ENCODE peak calls at places on chromosomes 5 and 9, in five cellular contexts. One of them, this sample, is unnamed.

GRCh38 chr5:147084702-147085101 is 150.1 kb upstream of the STK32A start:
- DNase-seq in Daoy: no peak
- DNase-seq in NB4: no peak
- DNase-seq in smooth muscle cell of the brain vasculature: no peak
- DNase-seq in stimulated activated CD4-positive, alpha-beta T cell treated with anti-CD3 and anti-CD28 coated beads, Interleukin-2, amount 100 ng/mL, for 4 hours: no peak
- DNase-seq in this sample: no peak

GRCh38 chr9:134503301-134504105 is 138.1 kb upstream of the COL5A1 start:
- DNase-seq in Daoy: peak; percentile 39
- DNase-seq in NB4: no peak
- DNase-seq in smooth muscle cell of the brain vasculature: no peak
- DNase-seq in stimulated activated CD4-positive, alpha-beta T cell treated with anti-CD3 and anti-CD28 coated beads, Interleukin-2, amount 100 ng/mL, for 4 hours: no peak
- DNase-seq in this sample: peak; percentile 2

GRCh38 chr5:113807384-113808053 is 294.0 kb downstream of the YTHDC2 start:
- DNase-seq in Daoy: no peak
- DNase-seq in NB4: no peak
- DNase-seq in smooth muscle cell of the brain vasculature: no peak
- DNase-seq in stimulated activated CD4-positive, alpha-beta T cell treated with anti-CD3 and anti-CD28 coated beads, Interleukin-2, amount 100 ng/mL, for 4 hours: no peak
- DNase-seq in this sample: no peak

GRCh38 chr5:60517094-60517694 is 182.8 kb downstream of the DEPDC1B start:
- DNase-seq in Daoy: no peak
- DNase-seq in NB4: peak; percentile 6
- DNase-seq in smooth muscle cell of the brain vasculature: no peak
- DNase-seq in stimulated activated CD4-positive, alpha-beta T cell treated with anti-CD3 and anti-CD28 coated beads, Interleukin-2, amount 100 ng/mL, for 4 hours: no peak
- DNase-seq in this sample: no peak

GRCh38 chr5:89071101-89071940 is 188.3 kb upstream of the MEF2C start:
- DNase-seq in Daoy: no peak
- DNase-seq in NB4: no peak
- DNase-seq in smooth muscle cell of the brain vasculature: no peak
- DNase-seq in stimulated activated CD4-positive, alpha-beta T cell treated with anti-CD3 and anti-CD28 coated beads, Interleukin-2, amount 100 ng/mL, for 4 hours: no peak
- DNase-seq in this sample: no peak

GRCh38 chr9:83937861-83938455 is 16.7 kb upstream of the KIF27 start:
- DNase-seq in Daoy: peak; percentile 47
- DNase-seq in NB4: peak; percentile 76
- DNase-seq in smooth muscle cell of the brain vasculature: no peak
- DNase-seq in stimulated activated CD4-positive, alpha-beta T cell treated with anti-CD3 and anti-CD28 coated beads, Interleukin-2, amount 100 ng/mL, for 4 hours: peak; percentile 17
- DNase-seq in this sample: peak; percentile 53

GRCh38 chr5:150410524-150411244 is 2.0 kb downstream of the CD74 start:
- DNase-seq in Daoy: peak; percentile 69
- DNase-seq in NB4: peak; percentile 96
- DNase-seq in smooth muscle cell of the brain vasculature: no peak
- DNase-seq in stimulated activated CD4-positive, alpha-beta T cell treated with anti-CD3 and anti-CD28 coated beads, Interleukin-2, amount 100 ng/mL, for 4 hours: peak; percentile 40
- DNase-seq in this sample: peak; percentile 98

GRCh38 chr9:136847065-136847826 is 2.0 kb upstream of the PHPT1 start:
- DNase-seq in Daoy: peak; percentile 36
- DNase-seq in NB4: peak; percentile 68
- DNase-seq in smooth muscle cell of the brain vasculature: no peak
- DNase-seq in stimulated activated CD4-positive, alpha-beta T cell treated with anti-CD3 and anti-CD28 coated beads, Interleukin-2, amount 100 ng/mL, for 4 hours: no peak
- DNase-seq in this sample: peak; percentile 35

GRCh38 chr5:53330491-53330890 is 149.9 kb upstream of the FST start:
- DNase-seq in Daoy: no peak
- DNase-seq in NB4: no peak
- DNase-seq in smooth muscle cell of the brain vasculature: no peak
- DNase-seq in stimulated activated CD4-positive, alpha-beta T cell treated with anti-CD3 and anti-CD28 coated beads, Interleukin-2, amount 100 ng/mL, for 4 hours: no peak
- DNase-seq in this sample: peak; percentile 56

GRCh38 chr5:8508196-8508595 is 639.2 kb downstream of the MTRR start:
- DNase-seq in Daoy: no peak
- DNase-seq in NB4: no peak
- DNase-seq in smooth muscle cell of the brain vasculature: no peak
- DNase-seq in stimulated activated CD4-positive, alpha-beta T cell treated with anti-CD3 and anti-CD28 coated beads, Interleukin-2, amount 100 ng/mL, for 4 hours: no peak
- DNase-seq in this sample: no peak

GRCh38 chr9:121073038-121073437 is 1.7 kb upstream of the CNTRL start:
- DNase-seq in Daoy: peak; percentile 16
- DNase-seq in NB4: peak; percentile 65
- DNase-seq in smooth muscle cell of the brain vasculature: no peak
- DNase-seq in stimulated activated CD4-positive, alpha-beta T cell treated with anti-CD3 and anti-CD28 coated beads, Interleukin-2, amount 100 ng/mL, for 4 hours: no peak
- DNase-seq in this sample: peak; percentile 85

GRCh38 chr5:115070737-115071136 is 99.0 kb downstream of the TRIM36 start:
- DNase-seq in Daoy: no peak
- DNase-seq in NB4: no peak
- DNase-seq in smooth muscle cell of the brain vasculature: no peak
- DNase-seq in stimulated activated CD4-positive, alpha-beta T cell treated with anti-CD3 and anti-CD28 coated beads, Interleukin-2, amount 100 ng/mL, for 4 hours: no peak
- DNase-seq in this sample: no peak

GRCh38 chr5:32304622-32305021 is 8.1 kb downstream of the MTMR12 start:
- DNase-seq in Daoy: no peak
- DNase-seq in NB4: peak; percentile 55
- DNase-seq in smooth muscle cell of the brain vasculature: no peak
- DNase-seq in stimulated activated CD4-positive, alpha-beta T cell treated with anti-CD3 and anti-CD28 coated beads, Interleukin-2, amount 100 ng/mL, for 4 hours: no peak
- DNase-seq in this sample: peak; percentile 85

GRCh38 chr9:114930063-114930812 is at the start of gene TNFSF8:
- DNase-seq in Daoy: no peak
- DNase-seq in NB4: no peak
- DNase-seq in smooth muscle cell of the brain vasculature: no peak
- DNase-seq in stimulated activated CD4-positive, alpha-beta T cell treated with anti-CD3 and anti-CD28 coated beads, Interleukin-2, amount 100 ng/mL, for 4 hours: peak; percentile 71
- DNase-seq in this sample: peak; percentile 73

GRCh38 chr9:26296910-26297309 is 595.7 kb downstream of the CAAP1 start:
- DNase-seq in Daoy: no peak
- DNase-seq in NB4: no peak
- DNase-seq in smooth muscle cell of the brain vasculature: no peak
- DNase-seq in stimulated activated CD4-positive, alpha-beta T cell treated with anti-CD3 and anti-CD28 coated beads, Interleukin-2, amount 100 ng/mL, for 4 hours: no peak
- DNase-seq in this sample: no peak

GRCh38 chr9:117720555-117720954 is 16.4 kb downstream of the TLR4 start:
- DNase-seq in Daoy: no peak
- DNase-seq in NB4: peak; percentile 36
- DNase-seq in smooth muscle cell of the brain vasculature: peak; percentile 29
- DNase-seq in stimulated activated CD4-positive, alpha-beta T cell treated with anti-CD3 and anti-CD28 coated beads, Interleukin-2, amount 100 ng/mL, for 4 hours: no peak
- DNase-seq in this sample: no peak

GRCh38 chr5:149604321-149604720 is 23.0 kb downstream of the ARHGEF37 start:
- DNase-seq in Daoy: no peak
- DNase-seq in NB4: no peak
- DNase-seq in smooth muscle cell of the brain vasculature: no peak
- DNase-seq in stimulated activated CD4-positive, alpha-beta T cell treated with anti-CD3 and anti-CD28 coated beads, Interleukin-2, amount 100 ng/mL, for 4 hours: no peak
- DNase-seq in this sample: no peak

GRCh38 chr9:29349050-29349449 is 1775.8 kb upstream of the C9orf72 start:
- DNase-seq in Daoy: no peak
- DNase-seq in NB4: no peak
- DNase-seq in smooth muscle cell of the brain vasculature: no peak
- DNase-seq in stimulated activated CD4-positive, alpha-beta T cell treated with anti-CD3 and anti-CD28 coated beads, Interleukin-2, amount 100 ng/mL, for 4 hours: no peak
- DNase-seq in this sample: no peak

GRCh38 chr5:90201923-90202322 is 207.6 kb downstream of the CETN3 start:
- DNase-seq in Daoy: peak; percentile 66
- DNase-seq in NB4: no peak
- DNase-seq in smooth muscle cell of the brain vasculature: no peak
- DNase-seq in stimulated activated CD4-positive, alpha-beta T cell treated with anti-CD3 and anti-CD28 coated beads, Interleukin-2, amount 100 ng/mL, for 4 hours: no peak
- DNase-seq in this sample: no peak

GRCh38 chr5:17255471-17256016 is 38.1 kb downstream of the BASP1 start:
- DNase-seq in Daoy: no peak
- DNase-seq in NB4: peak; percentile 92
- DNase-seq in smooth muscle cell of the brain vasculature: no peak
- DNase-seq in stimulated activated CD4-positive, alpha-beta T cell treated with anti-CD3 and anti-CD28 coated beads, Interleukin-2, amount 100 ng/mL, for 4 hours: no peak
- DNase-seq in this sample: peak; percentile 94

GRCh38 chr5:56080375-56081052 is 85.8 kb upstream of the IL6ST start:
- DNase-seq in Daoy: no peak
- DNase-seq in NB4: no peak
- DNase-seq in smooth muscle cell of the brain vasculature: no peak
- DNase-seq in stimulated activated CD4-positive, alpha-beta T cell treated with anti-CD3 and anti-CD28 coated beads, Interleukin-2, amount 100 ng/mL, for 4 hours: no peak
- DNase-seq in this sample: no peak

GRCh38 chr5:138448481-138449398 is 9.9 kb downstream of the REEP2 start:
- DNase-seq in Daoy: peak; percentile 48
- DNase-seq in NB4: no peak
- DNase-seq in smooth muscle cell of the brain vasculature: peak; percentile 87
- DNase-seq in stimulated activated CD4-positive, alpha-beta T cell treated with anti-CD3 and anti-CD28 coated beads, Interleukin-2, amount 100 ng/mL, for 4 hours: no peak
- DNase-seq in this sample: no peak

GRCh38 chr9:130036099-130036498 is 6.9 kb downstream of the FNBP1 start:
- DNase-seq in Daoy: peak; percentile 41
- DNase-seq in NB4: no peak
- DNase-seq in smooth muscle cell of the brain vasculature: no peak
- DNase-seq in stimulated activated CD4-positive, alpha-beta T cell treated with anti-CD3 and anti-CD28 coated beads, Interleukin-2, amount 100 ng/mL, for 4 hours: no peak
- DNase-seq in this sample: no peak

GRCh38 chr9:123696476-123696875 is 233.4 kb downstream of the DENND1A start:
- DNase-seq in Daoy: no peak
- DNase-seq in NB4: no peak
- DNase-seq in smooth muscle cell of the brain vasculature: no peak
- DNase-seq in stimulated activated CD4-positive, alpha-beta T cell treated with anti-CD3 and anti-CD28 coated beads, Interleukin-2, amount 100 ng/mL, for 4 hours: no peak
- DNase-seq in this sample: no peak

GRCh38 chr5:7261049-7261448 is 134.9 kb upstream of the ADCY2 start:
- DNase-seq in Daoy: peak; percentile 54
- DNase-seq in NB4: peak; percentile 54
- DNase-seq in smooth muscle cell of the brain vasculature: no peak
- DNase-seq in stimulated activated CD4-positive, alpha-beta T cell treated with anti-CD3 and anti-CD28 coated beads, Interleukin-2, amount 100 ng/mL, for 4 hours: no peak
- DNase-seq in this sample: peak; percentile 51

GRCh38 chr5:1385395-1386273 is 40.7 kb upstream of the CLPTM1L start:
- DNase-seq in Daoy: peak; percentile 79
- DNase-seq in NB4: peak; percentile 86
- DNase-seq in smooth muscle cell of the brain vasculature: no peak
- DNase-seq in stimulated activated CD4-positive, alpha-beta T cell treated with anti-CD3 and anti-CD28 coated beads, Interleukin-2, amount 100 ng/mL, for 4 hours: peak; percentile 64
- DNase-seq in this sample: peak; percentile 80

GRCh38 chr9:116350213-116350612 is 196.6 kb downstream of the PAPPA start:
- DNase-seq in Daoy: no peak
- DNase-seq in NB4: no peak
- DNase-seq in smooth muscle cell of the brain vasculature: no peak
- DNase-seq in stimulated activated CD4-positive, alpha-beta T cell treated with anti-CD3 and anti-CD28 coated beads, Interleukin-2, amount 100 ng/mL, for 4 hours: no peak
- DNase-seq in this sample: no peak

GRCh38 chr5:87899109-87900100 is 369.2 kb downstream of the TMEM161B start:
- DNase-seq in Daoy: no peak
- DNase-seq in NB4: peak; percentile 69
- DNase-seq in smooth muscle cell of the brain vasculature: no peak
- DNase-seq in stimulated activated CD4-positive, alpha-beta T cell treated with anti-CD3 and anti-CD28 coated beads, Interleukin-2, amount 100 ng/mL, for 4 hours: no peak
- DNase-seq in this sample: no peak

GRCh38 chr9:134860510-134860909 is 20.1 kb upstream of the FCN2 start:
- DNase-seq in Daoy: no peak
- DNase-seq in NB4: no peak
- DNase-seq in smooth muscle cell of the brain vasculature: no peak
- DNase-seq in stimulated activated CD4-positive, alpha-beta T cell treated with anti-CD3 and anti-CD28 coated beads, Interleukin-2, amount 100 ng/mL, for 4 hours: no peak
- DNase-seq in this sample: no peak

GRCh38 chr5:77499973-77500372 is 7.9 kb upstream of the WDR41 start:
- DNase-seq in Daoy: no peak
- DNase-seq in NB4: no peak
- DNase-seq in smooth muscle cell of the brain vasculature: no peak
- DNase-seq in stimulated activated CD4-positive, alpha-beta T cell treated with anti-CD3 and anti-CD28 coated beads, Interleukin-2, amount 100 ng/mL, for 4 hours: no peak
- DNase-seq in this sample: no peak

GRCh38 chr5:80988419-80988925 is 28.3 kb downstream of the RASGRF2 start:
- DNase-seq in Daoy: no peak
- DNase-seq in NB4: no peak
- DNase-seq in smooth muscle cell of the brain vasculature: no peak
- DNase-seq in stimulated activated CD4-positive, alpha-beta T cell treated with anti-CD3 and anti-CD28 coated beads, Interleukin-2, amount 100 ng/mL, for 4 hours: no peak
- DNase-seq in this sample: no peak

GRCh38 chr5:56247596-56247995 is 14.5 kb upstream of the ANKRD55 start:
- DNase-seq in Daoy: no peak
- DNase-seq in NB4: no peak
- DNase-seq in smooth muscle cell of the brain vasculature: no peak
- DNase-seq in stimulated activated CD4-positive, alpha-beta T cell treated with anti-CD3 and anti-CD28 coated beads, Interleukin-2, amount 100 ng/mL, for 4 hours: no peak
- DNase-seq in this sample: no peak

GRCh38 chr9:134624827-134625181 is 16.8 kb upstream of the COL5A1 start:
- DNase-seq in Daoy: peak; percentile 96
- DNase-seq in NB4: no peak
- DNase-seq in smooth muscle cell of the brain vasculature: no peak
- DNase-seq in stimulated activated CD4-positive, alpha-beta T cell treated with anti-CD3 and anti-CD28 coated beads, Interleukin-2, amount 100 ng/mL, for 4 hours: no peak
- DNase-seq in this sample: no peak

GRCh38 chr5:127870914-127871313 is 167.7 kb downstream of the CCDC192 start:
- DNase-seq in Daoy: no peak
- DNase-seq in NB4: no peak
- DNase-seq in smooth muscle cell of the brain vasculature: no peak
- DNase-seq in stimulated activated CD4-positive, alpha-beta T cell treated with anti-CD3 and anti-CD28 coated beads, Interleukin-2, amount 100 ng/mL, for 4 hours: no peak
- DNase-seq in this sample: no peak

GRCh38 chr9:21778300-21778699 is 24.1 kb upstream of the MTAP start:
- DNase-seq in Daoy: no peak
- DNase-seq in NB4: no peak
- DNase-seq in smooth muscle cell of the brain vasculature: no peak
- DNase-seq in stimulated activated CD4-positive, alpha-beta T cell treated with anti-CD3 and anti-CD28 coated beads, Interleukin-2, amount 100 ng/mL, for 4 hours: no peak
- DNase-seq in this sample: peak; percentile 73

GRCh38 chr9:93039976-93040375 is 18.5 kb upstream of the SUSD3 start:
- DNase-seq in Daoy: no peak
- DNase-seq in NB4: no peak
- DNase-seq in smooth muscle cell of the brain vasculature: no peak
- DNase-seq in stimulated activated CD4-positive, alpha-beta T cell treated with anti-CD3 and anti-CD28 coated beads, Interleukin-2, amount 100 ng/mL, for 4 hours: no peak
- DNase-seq in this sample: no peak

GRCh38 chr5:39005566-39006232 is 68.5 kb downstream of the RICTOR start:
- DNase-seq in Daoy: no peak
- DNase-seq in NB4: no peak
- DNase-seq in smooth muscle cell of the brain vasculature: no peak
- DNase-seq in stimulated activated CD4-positive, alpha-beta T cell treated with anti-CD3 and anti-CD28 coated beads, Interleukin-2, amount 100 ng/mL, for 4 hours: no peak
- DNase-seq in this sample: no peak

This sample was measured in MV-4-11.